ENCODE peak calls at places on chromosomes 6 and 20, in nine cellular contexts. One of them, this sample, is unnamed.

GRCh38 chr20:2658414-2659354 is 5.3 kb downstream of the IDH3B start:
- DNase-seq in T-helper 2 cell: no peak
- DNase-seq in HT-29: peak
- DNase-seq in activated B cell treated with CpG ODN at 0.5 μM for 24 hours: no peak
- DNase-seq in activated CD8-positive, alpha-beta memory T cell treated with anti-CD3 and anti-CD28 coated beads, Interleukin-2, amount 50 U/mL, for 4 hours: no peak
- DNase-seq in dorsolateral prefrontal cortex: no peak
- DNase-seq in SW480: peak
- DNase-seq in pons: no peak
- DNase-seq in heart right ventricle: no peak
- DNase-seq in this sample: no peak

GRCh38 chr20:63026582-63027424 is 20.0 kb upstream of the BHLHE23 start:
- DNase-seq in T-helper 2 cell: no peak
- DNase-seq in HT-29: no peak
- DNase-seq in activated B cell treated with CpG ODN at 0.5 μM for 24 hours: no peak
- DNase-seq in activated CD8-positive, alpha-beta memory T cell treated with anti-CD3 and anti-CD28 coated beads, Interleukin-2, amount 50 U/mL, for 4 hours: no peak
- DNase-seq in dorsolateral prefrontal cortex: no peak
- DNase-seq in SW480: no peak
- DNase-seq in pons: no peak
- DNase-seq in heart right ventricle: peak
- DNase-seq in this sample: no peak

GRCh38 chr6:30889921-30890645 is 5.8 kb downstream of the DDR1 start:
- DNase-seq in T-helper 2 cell: no peak
- DNase-seq in HT-29: no peak
- DNase-seq in activated B cell treated with CpG ODN at 0.5 μM for 24 hours: no peak
- DNase-seq in activated CD8-positive, alpha-beta memory T cell treated with anti-CD3 and anti-CD28 coated beads, Interleukin-2, amount 50 U/mL, for 4 hours: peak
- DNase-seq in dorsolateral prefrontal cortex: peak
- DNase-seq in SW480: no peak
- DNase-seq in pons: peak
- DNase-seq in heart right ventricle: no peak
- DNase-seq in this sample: no peak

GRCh38 chr6:44740566-44741120 is 353.1 kb downstream of the CDC5L start:
- DNase-seq in T-helper 2 cell: no peak
- DNase-seq in HT-29: no peak
- DNase-seq in activated B cell treated with CpG ODN at 0.5 μM for 24 hours: no peak
- DNase-seq in activated CD8-positive, alpha-beta memory T cell treated with anti-CD3 and anti-CD28 coated beads, Interleukin-2, amount 50 U/mL, for 4 hours: no peak
- DNase-seq in dorsolateral prefrontal cortex: no peak
- DNase-seq in SW480: no peak
- DNase-seq in pons: no peak
- DNase-seq in heart right ventricle: no peak
- DNase-seq in this sample: no peak

GRCh38 chr20:417801-418342 is 9.8 kb downstream of the RBCK1 start:
- DNase-seq in T-helper 2 cell: no peak
- DNase-seq in HT-29: no peak
- DNase-seq in activated B cell treated with CpG ODN at 0.5 μM for 24 hours: no peak
- DNase-seq in activated CD8-positive, alpha-beta memory T cell treated with anti-CD3 and anti-CD28 coated beads, Interleukin-2, amount 50 U/mL, for 4 hours: no peak
- DNase-seq in dorsolateral prefrontal cortex: no peak
- DNase-seq in SW480: no peak
- DNase-seq in pons: no peak
- DNase-seq in heart right ventricle: no peak
- DNase-seq in this sample: no peak

GRCh38 chr6:138492871-138493270 is 6.4 kb downstream of the NHSL1 start:
- DNase-seq in T-helper 2 cell: no peak
- DNase-seq in HT-29: no peak
- DNase-seq in activated B cell treated with CpG ODN at 0.5 μM for 24 hours: no peak
- DNase-seq in activated CD8-positive, alpha-beta memory T cell treated with anti-CD3 and anti-CD28 coated beads, Interleukin-2, amount 50 U/mL, for 4 hours: no peak
- DNase-seq in dorsolateral prefrontal cortex: no peak
- DNase-seq in SW480: no peak
- DNase-seq in pons: no peak
- DNase-seq in heart right ventricle: no peak
- DNase-seq in this sample: no peak

GRCh38 chr6:66772785-66773184 is 1065.8 kb upstream of the EYS start:
- DNase-seq in T-helper 2 cell: no peak
- DNase-seq in HT-29: no peak
- DNase-seq in activated B cell treated with CpG ODN at 0.5 μM for 24 hours: no peak
- DNase-seq in activated CD8-positive, alpha-beta memory T cell treated with anti-CD3 and anti-CD28 coated beads, Interleukin-2, amount 50 U/mL, for 4 hours: no peak
- DNase-seq in dorsolateral prefrontal cortex: no peak
- DNase-seq in SW480: no peak
- DNase-seq in pons: peak
- DNase-seq in heart right ventricle: no peak
- DNase-seq in this sample: no peak

GRCh38 chr6:118677193-118677592 is 25.8 kb upstream of the CEP85L start:
- DNase-seq in T-helper 2 cell: no peak
- DNase-seq in HT-29: no peak
- DNase-seq in activated B cell treated with CpG ODN at 0.5 μM for 24 hours: no peak
- DNase-seq in activated CD8-positive, alpha-beta memory T cell treated with anti-CD3 and anti-CD28 coated beads, Interleukin-2, amount 50 U/mL, for 4 hours: no peak
- DNase-seq in dorsolateral prefrontal cortex: no peak
- DNase-seq in SW480: no peak
- DNase-seq in pons: no peak
- DNase-seq in heart right ventricle: no peak
- DNase-seq in this sample: no peak

GRCh38 chr6:168700880-168701279 is 259.9 kb downstream of the SMOC2 start:
- DNase-seq in T-helper 2 cell: no peak
- DNase-seq in HT-29: no peak
- DNase-seq in activated B cell treated with CpG ODN at 0.5 μM for 24 hours: no peak
- DNase-seq in activated CD8-positive, alpha-beta memory T cell treated with anti-CD3 and anti-CD28 coated beads, Interleukin-2, amount 50 U/mL, for 4 hours: no peak
- DNase-seq in dorsolateral prefrontal cortex: no peak
- DNase-seq in SW480: no peak
- DNase-seq in pons: no peak
- DNase-seq in heart right ventricle: no peak
- DNase-seq in this sample: no peak

GRCh38 chr20:24469116-24470030 is at the start of gene SYNDIG1:
- DNase-seq in T-helper 2 cell: no peak
- DNase-seq in HT-29: no peak
- DNase-seq in activated B cell treated with CpG ODN at 0.5 μM for 24 hours: no peak
- DNase-seq in activated CD8-positive, alpha-beta memory T cell treated with anti-CD3 and anti-CD28 coated beads, Interleukin-2, amount 50 U/mL, for 4 hours: no peak
- DNase-seq in dorsolateral prefrontal cortex: peak
- DNase-seq in SW480: no peak
- DNase-seq in pons: peak
- DNase-seq in heart right ventricle: peak
- DNase-seq in this sample: no peak

GRCh38 chr6:105432797-105433196 is 29.9 kb upstream of the PREP start:
- DNase-seq in T-helper 2 cell: no peak
- DNase-seq in HT-29: peak
- DNase-seq in activated B cell treated with CpG ODN at 0.5 μM for 24 hours: no peak
- DNase-seq in activated CD8-positive, alpha-beta memory T cell treated with anti-CD3 and anti-CD28 coated beads, Interleukin-2, amount 50 U/mL, for 4 hours: no peak
- DNase-seq in dorsolateral prefrontal cortex: no peak
- DNase-seq in SW480: peak
- DNase-seq in pons: no peak
- DNase-seq in heart right ventricle: no peak
- DNase-seq in this sample: peak

GRCh38 chr20:31967830-31968249 is at the start of gene XKR7:
- DNase-seq in T-helper 2 cell: no peak
- DNase-seq in HT-29: no peak
- DNase-seq in activated B cell treated with CpG ODN at 0.5 μM for 24 hours: no peak
- DNase-seq in activated CD8-positive, alpha-beta memory T cell treated with anti-CD3 and anti-CD28 coated beads, Interleukin-2, amount 50 U/mL, for 4 hours: peak
- DNase-seq in dorsolateral prefrontal cortex: peak
- DNase-seq in SW480: no peak
- DNase-seq in pons: no peak
- DNase-seq in heart right ventricle: no peak
- DNase-seq in this sample: no peak

GRCh38 chr6:144158133-144158532 is 7.8 kb downstream of the STX11 start:
- DNase-seq in T-helper 2 cell: no peak
- DNase-seq in HT-29: no peak
- DNase-seq in activated B cell treated with CpG ODN at 0.5 μM for 24 hours: no peak
- DNase-seq in activated CD8-positive, alpha-beta memory T cell treated with anti-CD3 and anti-CD28 coated beads, Interleukin-2, amount 50 U/mL, for 4 hours: no peak
- DNase-seq in dorsolateral prefrontal cortex: no peak
- DNase-seq in SW480: peak
- DNase-seq in pons: no peak
- DNase-seq in heart right ventricle: no peak
- DNase-seq in this sample: peak

GRCh38 chr6:45772886-45773285 is 242.8 kb downstream of the CLIC5 start:
- DNase-seq in T-helper 2 cell: no peak
- DNase-seq in HT-29: no peak
- DNase-seq in activated B cell treated with CpG ODN at 0.5 μM for 24 hours: no peak
- DNase-seq in activated CD8-positive, alpha-beta memory T cell treated with anti-CD3 and anti-CD28 coated beads, Interleukin-2, amount 50 U/mL, for 4 hours: no peak
- DNase-seq in dorsolateral prefrontal cortex: no peak
- DNase-seq in SW480: no peak
- DNase-seq in pons: no peak
- DNase-seq in heart right ventricle: no peak
- DNase-seq in this sample: no peak

GRCh38 chr20:47675190-47676142 is 109.8 kb downstream of the SULF2 start:
- DNase-seq in T-helper 2 cell: no peak
- DNase-seq in HT-29: no peak
- DNase-seq in activated B cell treated with CpG ODN at 0.5 μM for 24 hours: no peak
- DNase-seq in activated CD8-positive, alpha-beta memory T cell treated with anti-CD3 and anti-CD28 coated beads, Interleukin-2, amount 50 U/mL, for 4 hours: no peak
- DNase-seq in dorsolateral prefrontal cortex: no peak
- DNase-seq in SW480: no peak
- DNase-seq in pons: no peak
- DNase-seq in heart right ventricle: no peak
- DNase-seq in this sample: no peak

GRCh38 chr20:26209171-26209941 is 512.7 kb upstream of the ZNF337 start:
- DNase-seq in T-helper 2 cell: peak
- DNase-seq in HT-29: no peak
- DNase-seq in activated B cell treated with CpG ODN at 0.5 μM for 24 hours: no peak
- DNase-seq in activated CD8-positive, alpha-beta memory T cell treated with anti-CD3 and anti-CD28 coated beads, Interleukin-2, amount 50 U/mL, for 4 hours: peak
- DNase-seq in dorsolateral prefrontal cortex: no peak
- DNase-seq in SW480: no peak
- DNase-seq in pons: no peak
- DNase-seq in heart right ventricle: peak
- DNase-seq in this sample: no peak

GRCh38 chr6:100160913-100161312 is 166.9 kb upstream of the MCHR2 start:
- DNase-seq in T-helper 2 cell: no peak
- DNase-seq in HT-29: no peak
- DNase-seq in activated B cell treated with CpG ODN at 0.5 μM for 24 hours: no peak
- DNase-seq in activated CD8-positive, alpha-beta memory T cell treated with anti-CD3 and anti-CD28 coated beads, Interleukin-2, amount 50 U/mL, for 4 hours: no peak
- DNase-seq in dorsolateral prefrontal cortex: no peak
- DNase-seq in SW480: no peak
- DNase-seq in pons: no peak
- DNase-seq in heart right ventricle: no peak
- DNase-seq in this sample: no peak

GRCh38 chr6:128336436-128337095 is 183.8 kb downstream of the PTPRK start:
- DNase-seq in T-helper 2 cell: no peak
- DNase-seq in HT-29: no peak
- DNase-seq in activated B cell treated with CpG ODN at 0.5 μM for 24 hours: no peak
- DNase-seq in activated CD8-positive, alpha-beta memory T cell treated with anti-CD3 and anti-CD28 coated beads, Interleukin-2, amount 50 U/mL, for 4 hours: no peak
- DNase-seq in dorsolateral prefrontal cortex: no peak
- DNase-seq in SW480: no peak
- DNase-seq in pons: no peak
- DNase-seq in heart right ventricle: no peak
- DNase-seq in this sample: no peak

GRCh38 chr6:47130086-47130485 is 88.0 kb upstream of the ADGRF1 start:
- DNase-seq in T-helper 2 cell: no peak
- DNase-seq in HT-29: peak
- DNase-seq in activated B cell treated with CpG ODN at 0.5 μM for 24 hours: no peak
- DNase-seq in activated CD8-positive, alpha-beta memory T cell treated with anti-CD3 and anti-CD28 coated beads, Interleukin-2, amount 50 U/mL, for 4 hours: no peak
- DNase-seq in dorsolateral prefrontal cortex: no peak
- DNase-seq in SW480: no peak
- DNase-seq in pons: peak
- DNase-seq in heart right ventricle: no peak
- DNase-seq in this sample: no peak

GRCh38 chr6:11492444-11493300 is 44.9 kb upstream of the TMEM170B start:
- DNase-seq in T-helper 2 cell: no peak
- DNase-seq in HT-29: no peak
- DNase-seq in activated B cell treated with CpG ODN at 0.5 μM for 24 hours: no peak
- DNase-seq in activated CD8-positive, alpha-beta memory T cell treated with anti-CD3 and anti-CD28 coated beads, Interleukin-2, amount 50 U/mL, for 4 hours: no peak
- DNase-seq in dorsolateral prefrontal cortex: no peak
- DNase-seq in SW480: no peak
- DNase-seq in pons: no peak
- DNase-seq in heart right ventricle: no peak
- DNase-seq in this sample: no peak

GRCh38 chr6:32118782-32119628 is 9.0 kb downstream of the ATF6B start:
- DNase-seq in T-helper 2 cell: peak
- DNase-seq in HT-29: peak
- DNase-seq in activated B cell treated with CpG ODN at 0.5 μM for 24 hours: peak
- DNase-seq in activated CD8-positive, alpha-beta memory T cell treated with anti-CD3 and anti-CD28 coated beads, Interleukin-2, amount 50 U/mL, for 4 hours: peak
- DNase-seq in dorsolateral prefrontal cortex: peak
- DNase-seq in SW480: peak
- DNase-seq in pons: peak
- DNase-seq in heart right ventricle: peak
- DNase-seq in this sample: peak

GRCh38 chr6:117079946-117080345 is 185.4 kb upstream of the VGLL2 start:
- DNase-seq in T-helper 2 cell: no peak
- DNase-seq in HT-29: no peak
- DNase-seq in activated B cell treated with CpG ODN at 0.5 μM for 24 hours: no peak
- DNase-seq in activated CD8-positive, alpha-beta memory T cell treated with anti-CD3 and anti-CD28 coated beads, Interleukin-2, amount 50 U/mL, for 4 hours: no peak
- DNase-seq in dorsolateral prefrontal cortex: no peak
- DNase-seq in SW480: no peak
- DNase-seq in pons: no peak
- DNase-seq in heart right ventricle: no peak
- DNase-seq in this sample: no peak

GRCh38 chr20:31862157-31862470 is 8.2 kb downstream of the DUSP15 start:
- DNase-seq in T-helper 2 cell: no peak
- DNase-seq in HT-29: no peak
- DNase-seq in activated B cell treated with CpG ODN at 0.5 μM for 24 hours: no peak
- DNase-seq in activated CD8-positive, alpha-beta memory T cell treated with anti-CD3 and anti-CD28 coated beads, Interleukin-2, amount 50 U/mL, for 4 hours: no peak
- DNase-seq in dorsolateral prefrontal cortex: no peak
- DNase-seq in SW480: no peak
- DNase-seq in pons: no peak
- DNase-seq in heart right ventricle: no peak
- DNase-seq in this sample: no peak

GRCh38 chr20:49375170-49375569 is 97.3 kb upstream of the ZNFX1 start:
- DNase-seq in T-helper 2 cell: no peak
- DNase-seq in HT-29: no peak
- DNase-seq in activated B cell treated with CpG ODN at 0.5 μM for 24 hours: no peak
- DNase-seq in activated CD8-positive, alpha-beta memory T cell treated with anti-CD3 and anti-CD28 coated beads, Interleukin-2, amount 50 U/mL, for 4 hours: no peak
- DNase-seq in dorsolateral prefrontal cortex: no peak
- DNase-seq in SW480: no peak
- DNase-seq in pons: no peak
- DNase-seq in heart right ventricle: no peak
- DNase-seq in this sample: no peak

GRCh38 chr6:53960311-53960710 is 150.9 kb upstream of the MLIP start:
- DNase-seq in T-helper 2 cell: no peak
- DNase-seq in HT-29: no peak
- DNase-seq in activated B cell treated with CpG ODN at 0.5 μM for 24 hours: no peak
- DNase-seq in activated CD8-positive, alpha-beta memory T cell treated with anti-CD3 and anti-CD28 coated beads, Interleukin-2, amount 50 U/mL, for 4 hours: no peak
- DNase-seq in dorsolateral prefrontal cortex: no peak
- DNase-seq in SW480: no peak
- DNase-seq in pons: no peak
- DNase-seq in heart right ventricle: no peak
- DNase-seq in this sample: no peak